ENCODE peak calls at places on chromosomes 6 and 20, in four cellular contexts. O is WTC11, K is HepG2, M is GM12878. F is an unnamed sample.

GRCh38 chr6:42093582-42094329 is 43.4 kb downstream of the TAF8 start:
- DNase-seq in O (peak; percentile 46), M (no peak), K (peak; percentile 64), F (peak; percentile 67)

GRCh38 chr20:13105864-13106457 is 97.2 kb downstream of the SPTLC3 start:
- DNase-seq in K (peak; percentile 62), O (no peak), M (no peak), F (peak; percentile 3)

GRCh38 chr20:3818155-3819151 is 1.9 kb upstream of the AP5S1 start:
- DNase-seq in M (no peak), K (peak; percentile 95), O (peak; percentile 75), F (peak; percentile 68)

GRCh38 chr6:168605964-168606363 is 165.0 kb downstream of the SMOC2 start:
- DNase-seq in O (no peak), M (no peak), K (no peak), F (no peak)

GRCh38 chr6:30685977-30686907 is at the start of gene PPP1R18:
- DNase-seq in M (no peak), K (no peak), O (peak; percentile 59), F (peak; percentile 82)

GRCh38 chr6:102746941-102747340 is 1353.4 kb downstream of the GRIK2 start:
- DNase-seq in O (no peak), K (no peak), M (no peak), F (no peak)

GRCh38 chr6:67265996-67266768 is 1368.9 kb upstream of the ADGRB3 start:
- DNase-seq in O (no peak), M (no peak), K (no peak), F (no peak)

GRCh38 chr6:121442591-121442990 is 7.1 kb downstream of the GJA1 start:
- DNase-seq in K (no peak), O (no peak), M (no peak), F (no peak)

GRCh38 chr6:122494665-122495272 is 23.2 kb upstream of the SERINC1 start:
- DNase-seq in K (no peak), O (no peak), M (no peak), F (no peak)

GRCh38 chr20:38840894-38841470 is 35.5 kb downstream of the PPP1R16B start:
- DNase-seq in M (no peak), O (no peak), K (no peak), F (no peak)

GRCh38 chr6:53793318-53793975 is 1.4 kb upstream of the LRRC1 start:
- DNase-seq in M (no peak), O (peak; percentile 38), K (peak; percentile 96), F (no peak)

GRCh38 chr6:18990313-18990978 is 603.3 kb downstream of the RNF144B start:
- DNase-seq in O (peak; percentile 88), K (peak; percentile 58), M (no peak), F (peak; percentile 64)

GRCh38 chr6:117008618-117009017 is 131.6 kb downstream of the RFX6 start:
- DNase-seq in M (peak; percentile 35), K (no peak), O (no peak), F (no peak)

GRCh38 chr6:96975848-96976247 is 51.3 kb downstream of the KLHL32 start:
- DNase-seq in M (no peak), K (no peak), O (no peak), F (no peak)

GRCh38 chr20:51062065-51062464 is 39.2 kb upstream of the KCNG1 start:
- DNase-seq in K (no peak), M (no peak), O (no peak), F (no peak)

GRCh38 chr20:652611-653109 is 340 bp downstream of the SRXN1 start:
- DNase-seq in M (no peak), O (no peak), K (no peak), F (no peak)

GRCh38 chr6:121645100-121645745 is 209.8 kb downstream of the GJA1 start:
- DNase-seq in K (no peak), O (no peak), M (no peak), F (no peak)

GRCh38 chr20:57787969-57788781 is 78.4 kb upstream of the PMEPA1 start:
- DNase-seq in O (no peak), K (no peak), M (no peak), F (no peak)

GRCh38 chr6:142027074-142027473 is 105.7 kb upstream of the GJE1 start:
- DNase-seq in O (no peak), M (no peak), K (no peak), F (no peak)

GRCh38 chr20:61387961-61388360 is 135.9 kb downstream of the CDH4 start:
- DNase-seq in K (no peak), O (no peak), M (no peak), F (no peak)

GRCh38 chr6:161137839-161138544 is 135.9 kb downstream of the AGPAT4 start:
- DNase-seq in K (no peak), M (no peak), O (no peak), F (no peak)
- TF ChIP-seq CBFB in K (no peak), M (no peak), O (no peak), F (no peak)

DNA sequence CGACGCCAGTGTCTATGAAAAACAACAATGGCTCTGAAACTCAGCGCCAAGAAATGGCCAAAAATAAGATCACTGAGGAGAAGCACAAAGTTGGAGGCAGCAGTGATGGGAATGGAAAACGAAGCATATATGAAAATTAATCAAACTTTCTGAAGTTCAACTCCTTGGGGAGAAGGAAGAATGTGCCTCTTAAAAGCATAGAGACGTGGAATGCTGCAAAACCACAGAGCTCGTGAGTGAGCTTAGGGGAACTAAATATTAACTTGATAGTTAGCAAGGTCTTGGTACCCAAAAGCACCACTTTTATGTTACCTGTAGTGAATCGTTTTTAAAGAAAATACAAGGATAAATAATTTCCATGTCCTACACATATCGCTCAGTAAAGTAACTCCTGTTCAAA is 11.2 kb upstream of the ADGRF5 start:
- DNase-seq in M (no peak), K (no peak), O (no peak), F (no peak)
- TF ChIP-seq CBFB in M (no peak), K (no peak), O (no peak), F (no peak)

GRCh38 chr6:34248198-34248726 is 544 bp downstream of the SMIM29 start:
- DNase-seq in M (no peak), K (peak; percentile 35), O (peak; percentile 61), F (peak; percentile 63)

GRCh38 chr6:34248727-34249468 is at the start of gene SMIM29:
- DNase-seq in M (peak; percentile 62), O (peak; percentile 98), K (peak; percentile 94), F (peak; percentile 96)

GRCh38 chr6:34247481-34248197 is 1.2 kb downstream of the SMIM29 start:
- DNase-seq in O (no peak), M (no peak), K (no peak), F (peak; percentile 57)

GRCh38 chr6:34246249-34246562 is 2.6 kb downstream of the SMIM29 start:
- DNase-seq in K (no peak), M (no peak), O (no peak), F (no peak)

DNA sequence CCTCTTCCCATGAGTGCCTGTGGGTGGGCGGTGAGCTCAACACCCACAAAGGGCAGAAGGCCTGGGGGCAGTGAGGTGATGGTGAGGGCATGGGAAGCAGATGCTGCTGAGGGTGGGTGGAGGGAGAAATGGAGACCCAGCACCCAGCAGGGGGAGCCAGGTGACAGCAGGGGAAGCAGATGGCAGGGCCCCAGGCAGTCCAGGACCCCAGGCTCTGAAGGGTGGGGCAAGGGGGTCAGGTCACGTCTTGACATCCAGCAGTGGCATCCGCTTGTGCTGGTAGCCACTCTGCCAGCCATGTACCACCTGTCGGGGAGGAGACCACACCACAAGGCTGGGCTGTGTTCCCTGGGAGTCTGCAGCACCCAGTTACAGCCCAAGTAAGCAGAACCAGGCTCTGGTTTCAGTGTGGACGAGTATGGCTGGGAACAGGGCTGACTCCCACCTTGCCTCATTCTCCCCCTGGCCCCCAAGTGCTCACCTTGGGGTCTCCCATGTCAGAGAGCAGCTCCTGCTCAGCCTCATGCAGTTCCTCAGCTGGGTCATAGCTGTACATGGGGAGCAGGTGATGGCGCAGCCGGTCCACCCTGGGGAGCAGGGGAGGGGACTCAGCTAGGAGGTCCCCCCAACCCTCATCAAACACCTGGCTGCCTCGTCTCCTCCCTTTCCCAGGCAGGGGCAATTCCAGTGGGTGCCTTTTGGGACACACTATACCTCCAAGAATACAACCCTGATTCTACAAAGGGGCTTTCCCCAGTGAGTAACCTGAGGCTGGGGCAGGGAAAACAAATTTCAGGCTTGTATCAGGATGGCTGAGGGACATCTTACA is 2.0 kb downstream of the SMIM29 start:
- DNase-seq in M (no peak), O (peak; percentile 71), K (peak; percentile 49), F (peak; percentile 79)
- TF ChIP-seq CBFB in M (no peak), O (no peak), K (no peak), F (no peak)

GRCh38 chr6:32935551-32936246 is 5.1 kb downstream of the HLA-DMB start:
- DNase-seq in O (no peak), K (no peak), M (no peak), F (no peak)

GRCh38 chr6:32931211-32931610 is 9.6 kb downstream of the HLA-DMB start:
- DNase-seq in O (no peak), K (no peak), M (no peak), F (no peak)

GRCh38 chr6:32936247-32937152 is 4.3 kb downstream of the HLA-DMB start:
- DNase-seq in O (no peak), K (no peak), M (no peak), F (no peak)

GRCh38 chr6:32932132-32932868 is 8.5 kb downstream of the HLA-DMB start:
- DNase-seq in M (no peak), O (no peak), K (no peak), F (no peak)

DNA sequence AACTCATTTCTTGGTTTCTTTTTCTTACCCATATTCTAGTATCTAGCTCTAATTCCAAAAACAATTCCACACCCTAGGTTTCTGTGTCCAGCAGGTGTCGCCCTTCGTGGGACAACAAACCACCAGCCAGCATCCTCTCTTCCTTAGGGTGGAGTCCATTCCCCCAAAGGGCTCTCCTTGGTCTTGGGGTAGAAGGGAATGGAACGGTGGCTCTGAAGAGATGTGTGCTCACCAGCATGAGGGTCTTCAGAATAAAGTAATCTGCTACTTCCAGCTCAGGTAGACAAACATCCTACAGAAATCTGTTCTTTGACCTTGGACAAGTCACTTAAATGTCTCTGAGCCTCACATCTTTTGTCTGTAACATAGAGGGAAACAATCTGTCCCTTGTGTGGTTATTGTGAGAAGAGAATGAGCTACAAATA is 7.2 kb downstream of the HLA-DMB start:
- DNase-seq in O (peak; percentile 82), M (peak; percentile 38), K (peak; percentile 67), F (peak; percentile 80)
- TF ChIP-seq CBFB in O (no peak), M (peak; percentile 67), K (no peak), F (no peak)

DNA sequence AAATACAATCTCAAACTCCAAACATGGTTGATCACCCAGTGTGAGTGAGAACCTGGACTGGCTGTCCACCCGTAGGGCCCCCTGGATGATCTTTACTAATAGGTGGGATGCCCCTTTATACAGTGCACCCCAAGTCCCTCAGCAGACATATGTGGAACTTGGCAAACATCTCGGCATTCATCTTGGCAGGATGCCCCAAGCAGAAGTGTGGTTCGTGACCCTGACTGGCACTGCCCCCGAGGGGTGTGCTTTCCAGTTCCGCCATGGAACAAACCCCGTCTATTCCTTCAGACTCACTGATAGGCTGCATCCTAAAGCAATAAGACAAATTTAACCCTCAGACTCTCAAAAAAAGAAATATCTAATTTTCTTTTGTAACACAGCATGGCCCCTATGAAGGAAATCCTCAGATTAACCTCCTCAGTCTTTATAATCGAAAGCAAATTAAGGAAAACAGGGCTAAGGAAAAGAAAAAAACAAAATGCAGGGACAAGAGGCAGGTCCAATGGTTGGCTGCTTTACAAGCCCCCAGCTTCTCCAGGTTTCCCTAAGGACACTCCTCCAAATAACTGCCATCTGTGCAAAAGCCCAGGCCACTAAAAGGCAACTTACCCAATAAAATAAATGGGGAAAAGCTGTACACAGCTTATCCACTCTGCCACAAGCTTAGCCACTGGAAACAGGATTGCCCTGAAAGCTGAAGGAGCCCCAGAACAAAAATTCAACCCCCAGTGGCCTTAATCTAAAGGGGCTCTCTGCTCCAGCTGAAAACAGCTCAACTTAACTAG is 30.5 kb upstream of the RIPK1 start:
- DNase-seq in K (no peak), O (no peak), M (no peak), F (no peak)
- TF ChIP-seq CBFB in K (no peak), O (no peak), M (no peak), F (no peak)